ENCODE peak calls at places on chromosomes 4 and X, in six cellular contexts. L is GM23248; R is hippocampal formation; G is fibroblast of mammary gland; X is activated CD8-positive, alpha-beta memory T cell treated with anti-CD3 and anti-CD28 coated beads for 24 hours; V is astrocyte. F is an unnamed sample.

GRCh38 chrX:148501121-148502066 is 977 bp downstream of the AFF2 start:
- DNase-seq in G (no peak), X (peak), L (no peak), R (no peak), V (no peak), F (no peak)

GRCh38 chr4:183348706-183349659 is 26.8 kb upstream of the CLDN24 start:
- DNase-seq in X (no peak), G (peak), V (peak), L (peak), R (no peak), F (peak)

GRCh38 chr4:119726505-119726904 is 97.9 kb upstream of the PDE5A start:
- DNase-seq in X (no peak), V (peak), G (no peak), R (no peak), L (peak), F (peak)

GRCh38 chrX:118594697-118595420 is 99.2 kb downstream of the DOCK11 start:
- DNase-seq in V (no peak), X (no peak), L (no peak), G (no peak), R (no peak), F (peak)

GRCh38 chr4:57020467-57021101 is 41.9 kb downstream of the POLR2B start:
- DNase-seq in V (peak), R (no peak), X (no peak), L (peak), G (peak), F (peak)

GRCh38 chrX:10011261-10011931 is 44.2 kb downstream of the CLDN34 start:
- DNase-seq in G (no peak), L (no peak), V (peak), R (no peak), X (no peak), F (peak)

GRCh38 chr4:57865264-57865663 is 755.1 kb upstream of the IGFBP7 start:
- DNase-seq in X (no peak), L (no peak), G (no peak), R (no peak), V (no peak), F (no peak)

GRCh38 chrX:13940646-13941045 is 89.0 kb downstream of the GEMIN8 start:
- DNase-seq in V (no peak), R (no peak), L (no peak), X (no peak), G (no peak), F (no peak)

GRCh38 chr4:121977251-121978168 is 25.6 kb upstream of the TRPC3 start:
- DNase-seq in G (no peak), V (no peak), R (peak), X (no peak), L (no peak), F (peak)

GRCh38 chrX:85243761-85244410 is at the start of the genes SATL1 and ZNF711:
- DNase-seq in L (peak), X (peak), G (peak), R (peak), V (peak), F (peak)

GRCh38 chr4:16253127-16253960 is 27.1 kb upstream of the TAPT1 start:
- DNase-seq in G (peak), L (peak), X (no peak), R (no peak), V (peak), F (peak)

GRCh38 chr4:37243722-37244582 is 591 bp upstream of the NWD2 start:
- DNase-seq in G (peak), L (no peak), R (no peak), X (no peak), V (no peak), F (no peak)

GRCh38 chr4:38804654-38805295 is at the start of gene TLR1:
- DNase-seq in R (peak), V (peak), X (no peak), L (peak), G (peak), F (peak)

GRCh38 chrX:2692221-2693122 is 1.4 kb downstream of the CD99 start:
- DNase-seq in V (peak), R (no peak), G (peak), L (peak), X (no peak), F (peak)

GRCh38 chr4:2258091-2259035 is 3.5 kb downstream of the MXD4 start:
- DNase-seq in V (no peak), R (no peak), X (peak), G (no peak), L (no peak), F (no peak)

GRCh38 chrX:45756562-45756961 is 555.9 kb upstream of the DIPK2B start:
- DNase-seq in V (peak), R (no peak), G (no peak), L (no peak), X (no peak), F (no peak)

GRCh38 chrX:9878141-9878875 is 88.8 kb upstream of the CLDN34 start:
- DNase-seq in G (no peak), X (no peak), R (no peak), V (no peak), L (no peak), F (no peak)

GRCh38 chr4:71404049-71404448 is 65.2 kb downstream of the SLC4A4 start:
- DNase-seq in L (peak), V (peak), G (no peak), R (no peak), X (no peak), F (no peak)

GRCh38 chr4:107037188-107037587 is 1.1 kb upstream of the DKK2 start:
- DNase-seq in L (peak), V (peak), R (peak), X (peak), G (peak), F (peak)

GRCh38 chrX:43655151-43655676 is 885 bp upstream of the MAOA start:
- DNase-seq in G (peak), R (no peak), V (peak), X (peak), L (peak), F (peak)

GRCh38 chr4:96916731-96917130 is 1076.8 kb downstream of the PDHA2 start:
- DNase-seq in G (no peak), L (no peak), V (no peak), X (no peak), R (no peak), F (no peak)

GRCh38 chr4:118997601-118998000 is 108.9 kb downstream of the SYNPO2 start:
- DNase-seq in R (no peak), V (peak), L (peak), X (no peak), G (peak), F (peak)

GRCh38 chrX:107000013-107000515 is at the start of gene MORC4:
- DNase-seq in X (peak), G (peak), R (peak), L (peak), V (peak), F (peak)

GRCh38 chr4:152709675-152710438 is 30.1 kb upstream of the TMEM154 start:
- DNase-seq in L (peak), V (peak), X (no peak), R (no peak), G (no peak), F (peak)

GRCh38 chrX:133570549-133570948 is 155.3 kb upstream of the GPC4 start:
- DNase-seq in R (no peak), L (peak), X (no peak), G (peak), V (peak), F (no peak)

GRCh38 chr4:175034007-175034406 is 115.8 kb downstream of the ADAM29 start:
- DNase-seq in G (no peak), X (no peak), V (no peak), R (no peak), L (no peak), F (no peak)

GRCh38 chr4:122423246-122423645 is 33.3 kb downstream of the IL2 start:
- DNase-seq in V (no peak), X (no peak), L (peak), G (peak), R (no peak), F (no peak)

GRCh38 chr4:139770361-139770760 is 104.7 kb downstream of the MGST2 start:
- DNase-seq in L (no peak), V (no peak), R (no peak), X (no peak), G (no peak), F (no peak)

GRCh38 chr4:40954119-40954668 is 204.4 kb downstream of the NSUN7 start:
- DNase-seq in X (no peak), V (no peak), R (no peak), L (no peak), G (no peak), F (no peak)

GRCh38 chr4:78601013-78601412 is 49.4 kb downstream of the ANXA3 start:
- DNase-seq in G (peak), R (no peak), X (no peak), V (peak), L (peak), F (no peak)

GRCh38 chr4:3462790-3463415 is at the start of gene DOK7:
- DNase-seq in G (no peak), L (peak), R (no peak), X (no peak), V (no peak), F (no peak)

GRCh38 chr4:177380730-177381287 is 61.4 kb downstream of the AGA start:
- DNase-seq in G (peak), L (no peak), X (no peak), R (no peak), V (no peak), F (no peak)

GRCh38 chr4:52202251-52202779 is 151.2 kb downstream of the SPATA18 start:
- DNase-seq in L (no peak), G (no peak), X (no peak), V (no peak), R (no peak), F (no peak)

GRCh38 chr4:138406881-138407280 is 164.7 kb upstream of the SLC7A11 start:
- DNase-seq in V (peak), R (no peak), G (peak), X (no peak), L (peak), F (peak)

GRCh38 chr4:3765271-3766206 is 646 bp upstream of the ADRA2C start:
- DNase-seq in L (peak), R (no peak), V (peak), X (no peak), G (peak), F (peak)

GRCh38 chr4:6840062-6840976 is 57.8 kb downstream of the KIAA0232 start:
- DNase-seq in V (peak), X (no peak), L (peak), R (no peak), G (peak), F (peak)

GRCh38 chrX:77167993-77168392 is 279.2 kb upstream of the FGF16 start:
- DNase-seq in X (no peak), L (no peak), G (no peak), V (no peak), R (no peak), F (no peak)